ENCODE peak calls at places on chromosomes 16 and 17, in six cellular contexts. W, S, V, A, C and E are unnamed samples. For H3K4me1, the result is how much of the 10 kb centered on the place peaks cover.

GRCh38 chr17:60606036-60606435 is 6.0 kb downstream of the PPM1D start:
- DNase-seq in W (no peak), S (no peak), V (no peak), A (no peak), C (no peak), E (no peak)

GRCh38 chr16:13883881-13884280 is 36.1 kb upstream of the ERCC4 start:
- DNase-seq in W (no peak), S (no peak), V (no peak), A (no peak), C (no peak), E (no peak)

GRCh38 chr17:915416-916201 is 64.0 kb downstream of the NXN start:
- DNase-seq in W (peak), S (no peak), V (no peak), A (no peak), C (no peak), E (no peak)

GRCh38 chr17:66562119-66562518 is 259.7 kb downstream of the PRKCA start:
- DNase-seq in W (no peak), S (no peak), V (no peak), A (no peak), C (no peak), E (no peak)

GRCh38 chr16:87586201-87586782 is 16.0 kb upstream of the JPH3 start:
- DNase-seq in W (no peak), S (no peak), V (peak), A (no peak), C (no peak), E (no peak)

GRCh38 chr17:75753514-75754377 is 11.2 kb downstream of the GALK1 start:
- DNase-seq in W (peak), S (peak), V (peak), A (peak), C (peak), E (peak)

GRCh38 chr17:65446043-65446442 is 115.4 kb downstream of the AXIN2 start:
- DNase-seq in W (no peak), S (no peak), V (no peak), A (no peak), C (no peak), E (no peak)

GRCh38 chr16:10240854-10241613 is 58.8 kb upstream of the GRIN2A start:
- DNase-seq in W (no peak), S (no peak), V (no peak), A (no peak), C (no peak), E (no peak)

GRCh38 chr16:4081577-4082021 is 34.6 kb downstream of the ADCY9 start:
- DNase-seq in W (peak), S (no peak), V (no peak), A (no peak), C (peak), E (peak)

GRCh38 chr17:11144358-11145233 is 96.4 kb upstream of the SHISA6 start:
- DNase-seq in W (no peak), S (no peak), V (no peak), A (no peak), C (no peak), E (peak)

GRCh38 chr16:84820771-84821170 is 986 bp downstream of the CRISPLD2 start:
- DNase-seq in W (no peak), S (no peak), V (no peak), A (no peak), C (no peak), E (no peak)

GRCh38 chr16:69482410-69482951 is 58.1 kb downstream of the CYB5B start:
- DNase-seq in W (peak), S (no peak), V (peak), A (peak), C (peak), E (no peak)

GRCh38 chr16:24516900-24517669 is 22.3 kb upstream of the RBBP6 start:
- DNase-seq in W (peak), S (peak), V (peak), A (peak), C (peak), E (peak)

GRCh38 chr17:60601443-60602384 is 1.7 kb downstream of the PPM1D start:
- DNase-seq in W (peak), S (no peak), V (peak), A (no peak), C (peak), E (peak)

GRCh38 chr16:15907863-15908478 is 19.6 kb upstream of the CEP20 start:
- DNase-seq in W (no peak), S (no peak), V (no peak), A (no peak), C (no peak), E (peak)

GRCh38 chr16:51982715-51983680 is 563.9 kb downstream of the TOX3 start:
- DNase-seq in W (peak), S (no peak), V (no peak), A (no peak), C (no peak), E (peak)

GRCh38 chr17:19448341-19449268 is 37.6 kb downstream of the RNF112 start:
- DNase-seq in W (peak), S (no peak), V (no peak), A (no peak), C (peak), E (no peak)

GRCh38 chr16:84598391-84598750 is 19.5 kb downstream of the COTL1 start:
- DNase-seq in W (no peak), S (no peak), V (no peak), A (no peak), C (no peak), E (no peak)

GRCh38 chr16:85274924-85275323 is 162.7 kb upstream of the CIBAR2 start:
- DNase-seq in W (no peak), S (no peak), V (no peak), A (no peak), C (no peak), E (no peak)

GRCh38 chr17:11284811-11285210 is 43.8 kb downstream of the SHISA6 start:
- DNase-seq in W (no peak), S (no peak), V (no peak), A (no peak), C (no peak), E (no peak)

GRCh38 chr17:34366051-34366450 is 3.0 kb upstream of the CCL1 start:
- DNase-seq in W (no peak), S (no peak), V (no peak), A (no peak), C (no peak), E (peak)

GRCh38 chr16:21116148-21116693 is 34.4 kb downstream of the DNAH3 start:
- DNase-seq in W (no peak), S (no peak), V (no peak), A (no peak), C (no peak), E (no peak)

GRCh38 chr16:55562936-55563335 is 3.5 kb upstream of the CAPNS2 start:
- DNase-seq in W (no peak), S (no peak), V (no peak), A (no peak), C (no peak), E (no peak)

GRCh38 chr17:58337126-58337599 is 8.6 kb upstream of the TSPOAP1 start:
- DNase-seq in W (no peak), S (no peak), V (no peak), A (no peak), C (no peak), E (peak)

GRCh38 chr17:16599537-16599936 is 30.5 kb upstream of the ZNF287 start:
- DNase-seq in W (no peak), S (no peak), V (no peak), A (no peak), C (no peak), E (no peak)

GRCh38 chr17:69235338-69236058 is 6.9 kb upstream of the ABCA10 start:
- DNase-seq in W (peak), S (peak), V (peak), A (peak), C (peak), E (peak)

GRCh38 chr17:82905130-82905529 is 65.3 kb upstream of the ZNF750 start:
- DNase-seq in W (no peak), S (peak), V (peak), A (no peak), C (no peak), E (no peak)
- H3K4me1 ChIP-seq in W (under half), S (under half), V (under half), A (under half), C (under half), E (half or more)

GRCh38 chr16:29821663-29822115 is 1.4 kb downstream of the MVP start:
- DNase-seq in W (peak), S (no peak), V (peak), A (no peak), C (peak), E (no peak)
- H3K4me1 ChIP-seq in W (under half), S (under half), V (under half), A (half or more), C (under half), E (under half)

GRCh38 chr17:2232244-2232638 is 71.3 kb downstream of the SMG6 start:
- DNase-seq in W (no peak), S (no peak), V (no peak), A (no peak), C (no peak), E (no peak)

GRCh38 chr17:2235792-2236365 is 67.7 kb downstream of the SMG6 start:
- DNase-seq in W (peak), S (no peak), V (no peak), A (peak), C (no peak), E (no peak)

GRCh38 chr17:2237521-2237921 is 66.1 kb downstream of the SMG6 start:
- DNase-seq in W (peak), S (no peak), V (peak), A (peak), C (peak), E (no peak)

GRCh38 chr17:2230877-2231276 is 72.7 kb downstream of the SMG6 start:
- DNase-seq in W (no peak), S (no peak), V (no peak), A (no peak), C (no peak), E (no peak)

GRCh38 chr17:2233441-2233947 is 70.1 kb downstream of the SMG6 start:
- DNase-seq in W (no peak), S (no peak), V (no peak), A (peak), C (peak), E (no peak)
- H3K4me1 ChIP-seq in W (under half), S (under half), V (under half), A (half or more), C (under half), E (under half)

GRCh38 chr16:31710880-31711279 is 162.7 kb upstream of the ZNF267 start:
- DNase-seq in W (no peak), S (no peak), V (no peak), A (no peak), C (no peak), E (no peak)
- H3K4me1 ChIP-seq in W (under half), S (under half), V (under half), A (under half), C (under half), E (under half)

DNA sequence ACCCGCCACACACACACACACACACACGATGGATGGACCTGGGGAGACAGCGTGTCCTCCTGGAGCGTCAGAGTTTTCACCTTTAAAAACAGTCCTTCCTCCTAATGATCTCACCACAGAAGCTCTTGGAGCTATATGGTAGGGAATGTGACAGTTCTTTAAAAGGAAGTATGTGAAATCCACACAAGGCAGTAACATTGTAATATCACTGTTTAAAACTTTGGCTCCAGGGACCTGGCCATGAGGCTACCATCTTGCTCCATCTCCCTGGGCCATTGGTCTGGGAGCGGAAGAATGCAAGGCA is 302.4 kb downstream of the SOX9 start:
- DNase-seq in W (no peak), S (no peak), V (no peak), A (no peak), C (no peak), E (no peak)
- H3K4me1 ChIP-seq in W (under half), S (under half), V (under half), A (under half), C (under half), E (under half)

GRCh38 chr16:54425681-54426549 is 139.3 kb upstream of the IRX3 start:
- DNase-seq in W (no peak), S (no peak), V (no peak), A (no peak), C (no peak), E (no peak)
- H3K4me1 ChIP-seq in W (under half), S (under half), V (under half), A (under half), C (under half), E (under half)

DNA sequence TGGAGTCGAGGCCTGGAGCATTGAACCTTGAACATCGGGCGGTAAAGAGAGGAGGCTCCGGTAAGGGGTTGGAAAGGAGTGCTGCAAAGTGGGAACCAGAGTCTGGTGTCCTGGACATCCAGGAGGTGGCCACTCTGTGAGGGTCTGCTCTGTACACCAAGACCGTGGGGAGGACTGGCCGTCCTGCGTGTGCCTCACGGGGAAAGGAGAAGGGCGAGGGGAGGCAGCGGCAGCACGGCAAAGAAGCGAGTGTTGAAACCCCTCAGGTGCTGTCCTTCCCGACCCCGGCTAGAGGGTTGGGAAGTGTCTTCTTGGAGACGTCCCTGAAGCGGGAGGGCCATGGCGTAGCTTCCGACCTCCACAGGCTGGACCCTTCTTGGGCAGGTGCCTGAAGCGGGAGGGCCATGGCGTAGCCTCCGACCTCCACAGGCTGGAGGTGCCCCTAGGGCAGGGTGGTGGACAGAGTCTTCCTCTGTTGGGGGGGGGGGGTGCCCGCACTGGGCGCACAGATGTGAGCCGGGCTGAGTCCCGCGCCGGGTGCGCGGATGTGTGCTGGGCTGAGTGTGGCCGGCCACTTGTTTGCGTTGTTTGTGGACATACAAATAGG is 42.0 kb downstream of the FOXK2 start:
- DNase-seq in W (no peak), S (no peak), V (no peak), A (no peak), C (no peak), E (no peak)
- H3K4me1 ChIP-seq in W (under half), S (under half), V (under half), A (half or more), C (under half), E (under half)